ENCODE peak calls at places on chromosome 1, in four cellular contexts. G, M, N and Z are unnamed samples.

GRCh38 chr1:76109404-76109803 is 34.9 kb downstream of the ST6GALNAC3 start:
- DNase-seq in N (no peak), M (no peak), G (no peak), Z (no peak)

GRCh38 chr1:113003751-113004690 is 48.0 kb upstream of the SLC16A1 start:
- DNase-seq in N (no peak), G (no peak), M (no peak), Z (no peak)

GRCh38 chr1:25906644-25907300 is 553 bp upstream of the STMN1 start:
- DNase-seq in N (no peak), M (peak; percentile 56), G (peak; percentile 53), Z (no peak)

GRCh38 chr1:90000934-90001676 is 6.2 kb downstream of the ZNF326 start:
- DNase-seq in G (peak; percentile 59), M (no peak), N (no peak), Z (no peak)

GRCh38 chr1:24898152-24898908 is 31.7 kb downstream of the RUNX3 start:
- DNase-seq in G (peak; percentile 55), M (peak; percentile 85), N (peak; percentile 33), Z (peak; percentile 10)

GRCh38 chr1:169271094-169271493 is 96.5 kb downstream of the NME7 start:
- DNase-seq in N (no peak), G (peak; percentile 48), M (no peak), Z (no peak)

GRCh38 chr1:15668089-15668754 is 15.9 kb upstream of the PLEKHM2 start:
- DNase-seq in G (no peak), N (no peak), M (no peak), Z (no peak)

GRCh38 chr1:109906160-109906838 is 4.3 kb upstream of the CSF1 start:
- DNase-seq in G (no peak), N (no peak), M (no peak), Z (no peak)

GRCh38 chr1:70779571-70779970 is 268.0 kb downstream of the PTGER3 start:
- DNase-seq in G (no peak), N (no peak), M (no peak), Z (no peak)

GRCh38 chr1:184035719-184036516 is 1.6 kb downstream of the COLGALT2 start:
- DNase-seq in M (no peak), N (no peak), G (peak; percentile 30), Z (no peak)

GRCh38 chr1:42979037-42979432 is 20.4 kb upstream of the SLC2A1 start:
- DNase-seq in M (no peak), N (no peak), G (peak; percentile 74), Z (no peak)

GRCh38 chr1:169044971-169045370 is 61.5 kb upstream of the ATP1B1 start:
- DNase-seq in N (no peak), G (no peak), M (no peak), Z (no peak)

GRCh38 chr1:31701137-31701736 is 2.6 kb downstream of the COL16A1 start:
- DNase-seq in M (no peak), G (peak; percentile 84), N (peak; percentile 97), Z (no peak)

DNA sequence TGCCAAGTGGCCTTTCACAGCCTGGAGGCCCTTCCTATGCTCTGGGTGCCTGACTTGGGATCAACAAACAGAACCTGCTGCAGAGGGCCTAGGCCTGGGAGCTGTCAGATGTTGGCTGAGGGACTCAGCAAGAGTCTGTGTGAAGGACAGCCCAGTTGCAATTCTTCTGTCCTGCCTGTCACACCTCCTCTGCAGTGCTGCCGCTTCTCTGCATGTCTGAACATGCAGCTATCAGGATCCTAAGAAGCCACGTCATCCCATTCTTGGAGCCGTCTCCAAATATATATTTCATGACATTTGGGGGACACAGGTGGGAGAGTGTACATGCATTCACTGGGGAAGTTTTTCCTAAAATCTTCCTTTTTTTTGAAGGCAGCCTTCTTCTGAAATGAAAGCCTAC is 8.6 kb downstream of the FCAMR start:
- DNase-seq in G (no peak), N (no peak), M (no peak), Z (no peak)
- H2BK5ac ChIP-seq in G (no peak overlapping the region), N (no peak overlapping the region), M (no peak overlapping the region), Z (no peak overlapping the region)

GRCh38 chr1:202567747-202568146 is 142.5 kb downstream of the SYT2 start:
- DNase-seq in N (no peak), M (peak; percentile 38), G (peak; percentile 84), Z (peak; percentile 56)

GRCh38 chr1:202572867-202573266 is 137.4 kb downstream of the SYT2 start:
- DNase-seq in N (no peak), M (no peak), G (no peak), Z (no peak)

GRCh38 chr1:202571719-202572339 is 138.4 kb downstream of the SYT2 start:
- DNase-seq in G (peak; percentile 63), M (no peak), N (peak; percentile 47), Z (no peak)

GRCh38 chr1:202568466-202569196 is 141.6 kb downstream of the SYT2 start:
- DNase-seq in N (no peak), M (no peak), G (peak; percentile 56), Z (no peak)

GRCh38 chr1:202569393-202570322 is 140.6 kb downstream of the SYT2 start:
- DNase-seq in G (no peak), N (no peak), M (no peak), Z (no peak)
- H2BK5ac ChIP-seq in G (no peak overlapping the region), N (no peak overlapping the region), M (no peak overlapping the region), Z (no peak overlapping the region)

DNA sequence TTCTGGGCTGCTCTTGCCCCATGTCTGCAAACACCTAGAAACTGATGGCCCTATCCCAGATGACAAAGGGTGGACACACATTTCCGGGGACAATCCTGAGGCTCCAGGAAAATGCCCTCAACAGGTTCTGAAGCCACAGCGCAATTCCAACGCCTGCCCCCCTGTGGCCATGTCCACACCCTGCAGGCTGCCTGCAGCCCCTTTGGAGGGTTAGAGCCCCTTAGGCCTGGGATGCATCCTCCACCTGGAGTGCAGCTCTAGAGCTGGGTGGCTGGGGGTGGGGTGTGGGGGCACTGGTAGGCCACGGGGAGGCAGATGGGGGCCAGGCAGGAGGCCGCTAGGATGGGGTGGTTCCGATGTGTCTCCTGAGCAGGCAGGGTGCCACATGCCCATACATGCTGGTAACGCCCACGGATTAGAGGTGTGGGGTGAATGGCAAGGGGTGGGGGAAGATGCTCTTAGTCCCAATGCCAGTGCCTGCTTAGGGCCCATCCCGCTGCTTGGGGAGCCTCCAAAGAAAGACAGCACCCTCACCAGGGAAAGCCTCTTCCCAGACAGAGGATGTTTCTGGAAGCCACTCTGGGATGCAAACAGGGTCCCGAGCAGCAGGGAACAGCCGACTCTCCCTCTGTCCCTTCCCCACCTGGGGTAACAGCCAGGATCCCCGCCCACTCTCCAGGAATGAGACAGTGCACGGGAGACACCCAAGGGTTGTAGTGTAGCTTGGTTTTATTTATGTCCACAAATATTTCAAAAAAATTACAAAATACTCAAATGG is 34.0 kb downstream of the SLC45A1 start:
- DNase-seq in G (peak; percentile 68), M (peak; percentile 83), N (no peak), Z (peak; percentile 85)
- H2BK5ac ChIP-seq in G (no peak overlapping the region), M (no peak overlapping the region), N (no peak overlapping the region), Z (no peak overlapping the region)

DNA sequence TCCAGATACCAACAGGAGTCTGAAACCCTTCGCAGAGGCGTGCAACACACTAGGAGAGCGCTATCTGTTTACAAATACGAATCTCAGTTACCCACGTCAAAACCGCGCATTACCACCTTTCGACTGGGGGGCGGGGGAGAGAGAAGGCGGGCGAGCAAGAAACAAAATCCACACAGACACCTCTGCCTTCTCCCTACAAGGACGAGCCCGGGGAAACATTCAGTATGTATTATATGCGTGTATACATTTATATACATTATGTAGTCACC is 722 bp downstream of the TUT4 start:
- DNase-seq in N (peak; percentile 87), M (no peak), G (peak; percentile 64), Z (no peak)
- H2BK5ac ChIP-seq in N (no peak overlapping the region), M (no peak overlapping the region), G (peak overlapping the region; percentile 6), Z (no peak overlapping the region)